ENCODE peak calls at places on chromosomes 6 and 20, in five cellular contexts. One of them, this sample, is unnamed.

GRCh38 chr6:2215342-2215741 is 30.1 kb downstream of the GMDS start:
- DNase-seq in HepG2: no peak
- DNase-seq in K562: no peak
- DNase-seq in H1: no peak
- DNase-seq in GM12878: no peak
- DNase-seq in this sample: no peak

GRCh38 chr20:59123011-59123676 is 40.5 kb upstream of the ZNF831 start:
- DNase-seq in GM12878: no peak
- DNase-seq in HepG2: no peak
- DNase-seq in K562: no peak
- DNase-seq in H1: no peak
- DNase-seq in this sample: no peak

GRCh38 chr6:79670789-79671188 is 39.7 kb downstream of the SH3BGRL2 start:
- DNase-seq in K562: no peak
- DNase-seq in H1: no peak
- DNase-seq in HepG2: no peak
- DNase-seq in GM12878: no peak
- DNase-seq in this sample: no peak

GRCh38 chr6:120378582-120379220 is 955.6 kb downstream of the TBC1D32 start:
- DNase-seq in K562: peak; percentile 19
- DNase-seq in GM12878: no peak
- DNase-seq in H1: no peak
- DNase-seq in HepG2: peak; percentile 72
- DNase-seq in this sample: peak; percentile 42

GRCh38 chr20:47392015-47392720 is 35.7 kb upstream of the ZMYND8 start:
- DNase-seq in GM12878: no peak
- DNase-seq in H1: no peak
- DNase-seq in K562: peak; percentile 71
- DNase-seq in HepG2: peak; percentile 71
- DNase-seq in this sample: peak; percentile 99

GRCh38 chr6:169935348-169935718 is 183.9 kb downstream of the ERMARD start:
- DNase-seq in GM12878: no peak
- DNase-seq in H1: no peak
- DNase-seq in HepG2: no peak
- DNase-seq in K562: no peak
- DNase-seq in this sample: no peak

GRCh38 chr20:56689318-56689717 is 60.2 kb downstream of the TFAP2C start:
- DNase-seq in H1: no peak
- DNase-seq in K562: no peak
- DNase-seq in GM12878: no peak
- DNase-seq in HepG2: no peak
- DNase-seq in this sample: no peak

GRCh38 chr6:167861424-167861823 is 34.7 kb downstream of the AFDN start:
- DNase-seq in HepG2: no peak
- DNase-seq in GM12878: no peak
- DNase-seq in H1: no peak
- DNase-seq in K562: no peak
- DNase-seq in this sample: no peak

GRCh38 chr6:42450314-42451145 is 1.2 kb downstream of the TRERF1 start:
- DNase-seq in HepG2: no peak
- DNase-seq in H1: no peak
- DNase-seq in GM12878: no peak
- DNase-seq in K562: no peak
- DNase-seq in this sample: no peak

GRCh38 chr6:115302731-115303130 is 758.0 kb downstream of the FRK start:
- DNase-seq in GM12878: no peak
- DNase-seq in H1: no peak
- DNase-seq in HepG2: no peak
- DNase-seq in K562: no peak
- DNase-seq in this sample: no peak

GRCh38 chr20:2900845-2901592 is 27.7 kb downstream of the PTPRA start:
- DNase-seq in HepG2: no peak
- DNase-seq in H1: no peak
- DNase-seq in GM12878: peak; percentile 24
- DNase-seq in K562: no peak
- DNase-seq in this sample: no peak

GRCh38 chr20:2814587-2815051 is at the start of gene C20orf141:
- DNase-seq in H1: no peak
- DNase-seq in HepG2: no peak
- DNase-seq in K562: no peak
- DNase-seq in GM12878: no peak
- DNase-seq in this sample: peak; percentile 59

GRCh38 chr6:46626228-46626909 is 26.2 kb downstream of the CYP39A1 start:
- DNase-seq in K562: no peak
- DNase-seq in HepG2: peak; percentile 33
- DNase-seq in GM12878: peak; percentile 7
- DNase-seq in H1: no peak
- DNase-seq in this sample: no peak

GRCh38 chr6:2579789-2580570 is 170.7 kb downstream of the MYLK4 start:
- DNase-seq in H1: no peak
- DNase-seq in GM12878: no peak
- DNase-seq in K562: no peak
- DNase-seq in HepG2: no peak
- DNase-seq in this sample: no peak

GRCh38 chr20:61753196-61753942 is 312.3 kb downstream of the TAF4 start:
- DNase-seq in K562: no peak
- DNase-seq in HepG2: no peak
- DNase-seq in H1: no peak
- DNase-seq in GM12878: no peak
- DNase-seq in this sample: no peak

GRCh38 chr6:148263010-148263409 is 79.6 kb upstream of the SASH1 start:
- DNase-seq in HepG2: no peak
- DNase-seq in H1: no peak
- DNase-seq in K562: no peak
- DNase-seq in GM12878: no peak
- DNase-seq in this sample: peak; percentile 1

GRCh38 chr6:165659945-165660862 is 2.8 kb downstream of the PDE10A start:
- DNase-seq in HepG2: no peak
- DNase-seq in H1: peak; percentile 76
- DNase-seq in GM12878: no peak
- DNase-seq in K562: no peak
- DNase-seq in this sample: no peak

GRCh38 chr20:61835301-61835700 is 230.4 kb downstream of the TAF4 start:
- DNase-seq in H1: no peak
- DNase-seq in HepG2: no peak
- DNase-seq in K562: no peak
- DNase-seq in GM12878: no peak
- DNase-seq in this sample: no peak

GRCh38 chr6:44035621-44036020 is 91.6 kb downstream of the MRPL14 start:
- DNase-seq in HepG2: no peak
- DNase-seq in H1: no peak
- DNase-seq in GM12878: no peak
- DNase-seq in K562: no peak
- DNase-seq in this sample: no peak

DNA sequence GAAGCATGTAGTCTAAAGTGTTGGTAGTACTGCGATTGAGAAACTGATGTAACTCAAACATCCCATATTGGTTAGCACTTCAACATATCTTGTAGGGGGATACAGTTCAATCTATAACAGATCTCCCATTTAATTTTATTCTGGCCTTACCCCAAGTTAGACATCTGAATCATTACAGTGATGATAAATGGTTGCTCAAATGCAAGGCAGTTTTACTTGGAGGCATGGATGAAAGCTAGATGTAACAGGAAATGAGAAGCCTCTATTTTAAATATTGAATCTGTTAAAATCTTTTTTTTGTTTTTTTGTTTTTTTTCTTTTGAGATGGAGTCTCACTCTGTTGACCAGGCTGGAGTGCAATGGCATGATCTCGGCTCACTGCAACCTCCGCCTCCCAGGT is 44.2 kb upstream of the FAM50B start:
- DNase-seq in GM12878: no peak
- DNase-seq in HepG2: no peak
- DNase-seq in K562: no peak
- DNase-seq in H1: no peak
- DNase-seq in this sample: no peak
- TF ChIP-seq KDM1A in GM12878: no peak
- TF ChIP-seq KDM1A in HepG2: no peak
- TF ChIP-seq KDM1A in K562: no peak
- TF ChIP-seq KDM1A in H1: no peak
- TF ChIP-seq KDM1A in this sample: no peak

GRCh38 chr6:70337379-70338073 is 34.6 kb upstream of the COL9A1 start:
- DNase-seq in K562: peak; percentile 93
- DNase-seq in GM12878: no peak
- DNase-seq in HepG2: no peak
- DNase-seq in H1: no peak
- DNase-seq in this sample: no peak
- TF ChIP-seq POLR2A in K562: no peak
- TF ChIP-seq POLR2A in GM12878: no peak
- TF ChIP-seq POLR2A in HepG2: no peak
- TF ChIP-seq POLR2A in H1: no peak
- TF ChIP-seq POLR2A in this sample: no peak

DNA sequence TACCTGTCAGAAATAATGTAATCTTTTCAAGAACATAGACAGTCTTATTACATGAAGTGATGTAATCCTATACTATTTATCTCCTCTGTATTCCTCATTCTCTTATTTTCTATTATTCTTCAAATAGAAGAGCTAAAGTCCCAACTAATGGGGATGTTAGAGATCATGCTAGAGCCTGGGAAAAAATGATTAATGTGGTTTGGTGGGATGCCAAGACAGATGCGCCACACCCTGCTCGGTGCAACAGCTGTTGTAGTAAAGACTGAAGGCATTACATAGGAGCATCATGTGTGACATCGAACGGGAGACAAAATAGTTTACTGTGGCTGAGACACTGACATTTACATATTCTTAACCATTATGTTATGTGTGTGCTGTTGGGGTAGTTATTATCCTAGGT is 155.1 kb downstream of the EYA4 start:
- DNase-seq in K562: no peak
- DNase-seq in HepG2: no peak
- DNase-seq in GM12878: no peak
- DNase-seq in H1: no peak
- DNase-seq in this sample: no peak
- TF ChIP-seq KDM1A in K562: no peak
- TF ChIP-seq KDM1A in HepG2: no peak
- TF ChIP-seq KDM1A in GM12878: no peak
- TF ChIP-seq KDM1A in H1: no peak
- TF ChIP-seq KDM1A in this sample: no peak

GRCh38 chr6:33417127-33417902 is 592 bp downstream of the CUTA start:
- DNase-seq in GM12878: no peak
- DNase-seq in HepG2: no peak
- DNase-seq in K562: no peak
- DNase-seq in H1: no peak
- DNase-seq in this sample: peak; percentile 38
- TF ChIP-seq POLR2A in GM12878: no peak
- TF ChIP-seq POLR2A in HepG2: no peak
- TF ChIP-seq POLR2A in K562: no peak
- TF ChIP-seq POLR2A in H1: no peak
- TF ChIP-seq POLR2A in this sample: no peak

DNA sequence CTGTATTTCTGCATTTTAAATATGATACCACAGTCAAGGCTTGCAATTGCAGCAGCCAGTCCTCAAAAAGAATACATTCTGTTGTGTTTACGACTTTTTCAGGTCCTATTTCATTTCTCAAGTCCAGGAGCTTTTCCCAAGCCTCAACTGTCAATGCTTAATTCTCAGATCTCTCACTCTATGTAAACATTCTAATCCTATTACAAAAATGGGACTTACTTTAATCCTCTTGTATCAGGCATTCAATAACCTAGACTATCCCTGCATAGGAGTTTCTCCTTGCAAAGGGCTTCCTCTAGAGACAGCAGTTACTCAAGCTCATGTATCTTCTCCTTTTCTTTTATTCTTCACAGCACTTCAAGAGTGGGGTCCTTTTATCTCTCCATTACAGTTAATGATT is 1293.0 kb downstream of the GRIK2 start:
- DNase-seq in K562: no peak
- DNase-seq in H1: no peak
- DNase-seq in GM12878: no peak
- DNase-seq in HepG2: no peak
- DNase-seq in this sample: no peak
- TF ChIP-seq KDM1A in K562: no peak
- TF ChIP-seq KDM1A in H1: no peak
- TF ChIP-seq KDM1A in GM12878: no peak
- TF ChIP-seq KDM1A in HepG2: no peak
- TF ChIP-seq KDM1A in this sample: no peak

DNA sequence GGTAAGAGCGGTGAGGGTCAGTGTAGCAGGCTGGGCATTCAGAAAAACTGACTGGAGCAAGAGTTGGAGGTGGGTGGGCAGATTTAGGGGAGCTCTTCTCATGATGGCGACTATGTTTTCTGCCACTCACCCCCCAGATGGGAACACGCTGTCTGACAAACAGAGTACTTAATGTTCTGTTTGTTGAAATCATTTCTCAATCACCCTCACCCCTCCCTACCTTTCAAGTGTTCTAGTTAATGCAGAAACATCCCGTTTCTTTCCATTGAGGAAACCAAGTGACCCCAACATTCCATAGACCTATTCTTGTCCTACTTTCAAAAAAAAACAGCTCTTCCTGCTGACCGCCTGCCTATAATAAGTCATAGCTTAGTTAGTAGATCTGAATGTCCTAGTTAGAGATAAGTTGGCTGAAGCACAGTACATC is 132.5 kb upstream of the NEDD9 start:
- DNase-seq in HepG2: peak; percentile 73
- DNase-seq in GM12878: no peak
- DNase-seq in H1: no peak
- DNase-seq in K562: no peak
- DNase-seq in this sample: no peak
- TF ChIP-seq POLR2A in HepG2: no peak
- TF ChIP-seq POLR2A in GM12878: no peak
- TF ChIP-seq POLR2A in H1: no peak
- TF ChIP-seq POLR2A in K562: no peak
- TF ChIP-seq POLR2A in this sample: no peak

GRCh38 chr6:37061157-37061804 is 55.8 kb downstream of the FGD2 start:
- DNase-seq in K562: no peak
- DNase-seq in H1: no peak
- DNase-seq in HepG2: no peak
- DNase-seq in GM12878: no peak
- DNase-seq in this sample: no peak
- TF ChIP-seq KDM1A in K562: no peak
- TF ChIP-seq KDM1A in H1: no peak
- TF ChIP-seq KDM1A in HepG2: no peak
- TF ChIP-seq KDM1A in GM12878: no peak
- TF ChIP-seq KDM1A in this sample: no peak